ENCODE peak calls at places on chromosomes 7 and 10, in ten cellular contexts. V is GM12878, Y is Karpas-422, M is heart left ventricle, T is HepG2, X is lung, K is testis, W is brain microvascular endothelial cell, O is sigmoid colon, F is body of pancreas. H is an unnamed sample. For H3K36me3 and H3K27me3, the result is how much of the 10 kb centered on the place peaks cover.

GRCh38 chr10:5765617-5766016 is 47.6 kb downstream of the GDI2 start:
- DNase-seq in K (no peak), F (no peak), X (no peak), M (no peak), T (no peak), Y (no peak), W (no peak), V (no peak), O (no peak), H (no peak)

GRCh38 chr10:110337906-110338305 is 33.2 kb upstream of the SMNDC1 start:
- DNase-seq in X (no peak), Y (no peak), W (no peak), F (no peak), V (no peak), M (no peak), K (no peak), O (no peak), T (no peak), H (no peak)

GRCh38 chr7:114107522-114107921 is 188.7 kb upstream of the PPP1R3A start:
- DNase-seq in Y (no peak), W (no peak), K (no peak), F (no peak), V (no peak), T (no peak), M (no peak), O (no peak), X (no peak), H (no peak)

GRCh38 chr10:4059471-4060138 is 274.6 kb upstream of the KLF6 start:
- DNase-seq in K (no peak), Y (no peak), F (no peak), V (no peak), O (no peak), T (no peak), M (no peak), W (no peak), X (no peak), H (no peak)

GRCh38 chr7:76512941-76513816 is 2.8 kb downstream of the UPK3B start:
- DNase-seq in V (no peak), W (no peak), O (peak), M (no peak), X (peak), K (peak), T (peak), F (no peak), Y (peak), H (peak)

GRCh38 chr10:85916999-85917573 is 449.5 kb downstream of the GRID1 start:
- DNase-seq in Y (no peak), X (no peak), V (no peak), W (no peak), F (peak), O (no peak), M (no peak), K (no peak), T (no peak), H (no peak)

GRCh38 chr7:608954-609711 is 89.5 kb upstream of the PDGFA start:
- DNase-seq in F (no peak), K (no peak), V (no peak), M (no peak), W (no peak), O (no peak), X (no peak), T (no peak), Y (no peak), H (peak)

GRCh38 chr7:131829911-131830310 is 273.5 kb upstream of the PODXL start:
- DNase-seq in K (peak), X (no peak), V (no peak), Y (no peak), F (peak), M (peak), W (no peak), O (no peak), T (no peak), H (peak)

GRCh38 chr10:32939296-32940111 is 18.5 kb downstream of the ITGB1 start:
- DNase-seq in W (no peak), K (no peak), M (no peak), X (no peak), V (no peak), T (no peak), O (no peak), F (no peak), Y (no peak), H (no peak)

GRCh38 chr7:139730746-139731612 is 46.8 kb downstream of the HIPK2 start:
- DNase-seq in K (peak), T (no peak), X (no peak), V (no peak), M (peak), F (peak), Y (no peak), O (no peak), W (peak), H (no peak)

GRCh38 chr7:78164459-78164858 is 365.9 kb downstream of the PHTF2 start:
- DNase-seq in V (no peak), M (no peak), O (no peak), X (no peak), T (no peak), K (no peak), Y (no peak), F (no peak), W (no peak), H (no peak)

GRCh38 chr10:133279266-133279960 is 2.7 kb upstream of the ADAM8 start:
- DNase-seq in X (no peak), W (no peak), Y (no peak), T (no peak), F (no peak), O (no peak), M (no peak), V (no peak), K (no peak), H (no peak)
- H3K4me3 ChIP-seq in X (no peak), W (no peak), Y (no peak), T (no peak), F (no peak), O (no peak), M (no peak), V (no peak), K (no peak), H (no peak)

DNA sequence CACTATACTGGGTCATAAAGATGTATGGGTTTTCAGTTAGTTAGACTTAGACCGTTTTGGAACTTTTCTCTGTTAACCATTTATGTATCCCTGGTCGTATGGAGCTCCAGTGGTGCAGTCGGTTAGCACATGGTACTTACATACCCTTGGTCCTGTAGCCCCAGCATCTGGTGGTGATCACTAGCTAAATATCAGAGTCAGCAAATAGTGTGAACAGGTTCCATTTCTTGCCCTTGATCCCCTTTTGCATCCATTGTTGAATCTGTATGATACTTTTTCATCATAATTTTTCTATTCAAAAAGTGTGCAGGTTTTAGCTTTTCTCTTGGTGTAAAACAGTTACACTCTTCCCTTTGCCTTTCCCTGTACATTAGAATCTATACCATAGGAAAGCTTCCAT is 15.9 kb downstream of the NIPSNAP2 start:
- DNase-seq in V (no peak), T (no peak), M (no peak), K (no peak), O (no peak), Y (no peak), F (no peak), W (no peak), X (no peak), H (no peak)
- H3K36me3 ChIP-seq in V (under half), T (half or more), M (half or more), K (under half), O (half or more), Y (under half), F (under half), W (under half), X (under half), H (under half)

DNA sequence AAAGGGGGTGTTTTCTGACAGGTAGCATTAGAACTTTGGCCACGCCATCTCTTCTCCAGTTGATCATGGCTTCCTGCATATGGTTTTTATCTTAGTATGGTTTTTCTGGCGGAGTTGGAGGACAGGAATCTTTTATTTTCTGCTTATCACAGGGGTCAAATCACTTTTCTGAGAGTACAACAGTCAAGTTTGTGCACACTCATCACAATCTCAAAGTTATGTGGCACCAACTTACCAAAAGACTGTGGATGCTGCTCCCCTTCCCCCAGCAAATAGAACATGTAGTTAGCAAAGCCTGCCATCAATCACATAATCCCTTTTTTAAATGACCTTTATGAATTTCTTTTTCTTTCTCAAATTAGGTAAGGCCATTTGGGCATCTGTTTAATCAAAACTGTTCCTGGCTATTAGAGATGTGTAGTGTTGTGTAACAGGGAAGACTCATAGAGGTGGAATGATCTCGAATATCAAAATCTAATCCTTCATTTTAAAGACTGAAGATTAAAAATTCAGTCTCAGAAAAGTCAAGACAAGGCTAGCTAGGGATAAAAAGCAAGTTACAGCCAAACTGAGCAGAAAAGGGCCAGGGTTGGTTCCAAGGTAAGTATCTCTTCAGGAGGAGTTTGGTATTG is 3.8 kb upstream of the CH25H start:
- DNase-seq in T (no peak), F (no peak), O (no peak), K (no peak), W (no peak), V (no peak), M (no peak), Y (no peak), X (no peak), H (no peak)
- H3K27me3 ChIP-seq in T (under half), F (under half), O (under half), K (under half), W (under half), V (under half), M (under half), Y (under half), X (under half), H (under half)

DNA sequence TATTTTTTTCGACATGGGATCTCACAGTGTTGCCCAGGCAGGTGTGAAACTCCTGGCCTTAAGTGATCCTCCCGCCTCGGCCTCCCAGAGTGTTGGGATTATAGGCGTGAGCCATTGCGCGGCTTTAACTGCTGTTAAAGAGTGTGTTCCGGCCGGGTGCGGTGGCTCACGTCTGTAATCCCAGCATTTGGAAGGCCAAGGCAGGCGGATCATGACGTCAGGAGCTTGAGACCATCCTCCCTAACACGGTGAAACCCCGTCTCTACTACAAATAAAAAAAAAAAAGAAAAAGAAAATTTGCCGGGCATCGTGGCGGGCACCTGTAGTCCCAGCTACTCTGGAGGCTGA is 1.1 kb downstream of the RABGEF1 start:
- DNase-seq in V (no peak), K (peak), F (peak), T (no peak), Y (no peak), O (peak), M (no peak), X (no peak), W (peak), H (no peak)
- H3K4me3 ChIP-seq in V (peak), K (peak), F (peak), T (peak), Y (peak), O (peak), M (peak), X (peak), W (peak), H (peak)

GRCh38 chr10:12165036-12165435 is 30.7 kb downstream of the NUDT5 start:
- DNase-seq in V (no peak), T (no peak), Y (no peak), X (no peak), M (no peak), O (no peak), W (no peak), K (no peak), F (no peak), H (no peak)

GRCh38 chr10:12162927-12163326 is 32.8 kb downstream of the NUDT5 start:
- DNase-seq in K (no peak), V (no peak), F (no peak), X (no peak), M (no peak), Y (no peak), T (no peak), W (no peak), O (no peak), H (no peak)

GRCh38 chr10:12160664-12161063 is 31.2 kb downstream of the SEC61A2 start:
- DNase-seq in F (no peak), M (no peak), O (no peak), V (no peak), Y (no peak), K (no peak), X (no peak), T (no peak), W (no peak), H (no peak)

GRCh38 chr10:12164085-12164484 is 31.6 kb downstream of the NUDT5 start:
- DNase-seq in V (no peak), F (no peak), K (no peak), X (no peak), T (no peak), W (no peak), O (no peak), M (no peak), Y (no peak), H (no peak)

DNA sequence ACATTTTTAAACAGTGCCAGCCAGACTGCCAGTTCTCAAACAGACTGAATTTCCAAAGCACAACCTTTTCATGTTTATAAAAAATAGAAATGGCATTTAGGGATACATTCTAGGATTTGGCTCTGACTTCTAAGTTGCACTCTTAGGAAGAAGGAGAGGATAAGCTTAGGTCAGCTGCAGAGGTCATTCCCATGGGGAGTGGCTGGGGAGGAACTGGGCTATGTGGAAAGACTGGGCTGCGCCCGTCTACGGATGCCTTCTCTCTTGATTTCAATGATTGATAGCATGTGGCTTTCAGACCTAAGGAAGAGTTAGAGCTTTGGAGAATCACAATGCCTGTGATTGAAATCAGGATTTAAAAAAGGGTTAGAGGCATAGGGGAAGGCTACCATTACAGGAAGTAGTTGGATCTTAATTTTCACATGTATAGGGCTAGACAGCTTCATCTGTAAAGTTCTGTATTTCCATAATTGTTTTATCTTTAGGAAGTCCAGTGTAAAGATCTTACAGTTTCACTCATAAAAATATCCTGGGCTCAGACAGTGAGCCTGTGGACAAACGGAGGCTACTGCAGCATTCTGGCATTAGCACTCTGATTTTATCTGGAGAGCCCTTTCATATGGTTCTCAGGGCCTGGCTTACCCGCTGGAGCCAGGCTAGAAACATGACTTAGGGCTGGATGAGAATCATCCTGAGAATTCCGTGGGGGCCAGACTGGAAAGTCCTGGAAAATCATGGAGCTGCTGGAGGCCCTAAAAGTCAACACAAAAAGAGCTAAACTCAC is 29.5 kb downstream of the NUDT5 start:
- DNase-seq in V (no peak), Y (no peak), M (no peak), K (no peak), X (no peak), F (no peak), T (no peak), W (no peak), O (no peak), H (no peak)
- H3K36me3 ChIP-seq in V (under half), Y (half or more), M (half or more), K (under half), X (under half), F (under half), T (half or more), W (under half), O (under half), H (under half)

GRCh38 chr10:132967540-132967939 is 25.2 kb upstream of the CFAP46 start:
- DNase-seq in M (no peak), V (no peak), K (no peak), X (no peak), F (no peak), O (peak), W (no peak), T (no peak), Y (no peak), H (no peak)
- H3K27me3 ChIP-seq in M (under half), V (under half), K (under half), X (under half), F (under half), O (half or more), W (under half), T (under half), Y (under half), H (under half)

GRCh38 chr10:67471022-67471421 is 225.0 kb downstream of the CTNNA3 start:
- DNase-seq in M (no peak), T (no peak), Y (no peak), W (no peak), K (no peak), X (no peak), F (no peak), O (no peak), V (no peak), H (no peak)
- H3K4me3 ChIP-seq in M (no peak), T (no peak), Y (no peak), W (no peak), K (no peak), X (no peak), F (no peak), O (no peak), V (no peak), H (no peak)